ENCODE peak calls at places on chromosome 9, in ten cellular contexts. D, J, B, K, P, V, L, R, X and N are unnamed samples.

GRCh38 chr9:131657456-131657855 is 82.4 kb downstream of the RAPGEF1 start:
- DNase-seq in D (no peak), J (no peak), B (no peak), K (no peak), P (no peak), V (no peak), L (no peak), R (no peak), X (no peak), N (no peak)

GRCh38 chr9:128494108-128494742 is 10.3 kb upstream of the GLE1 start:
- DNase-seq in D (peak; percentile 15), J (no peak), B (peak; percentile 69), K (no peak), P (no peak), V (no peak), L (peak; percentile 64), R (peak; percentile 40), X (no peak), N (no peak)

GRCh38 chr9:112546149-112547012 is 59.8 kb downstream of the KIAA1958 start:
- DNase-seq in D (peak; percentile 50), J (no peak), B (peak; percentile 75), K (no peak), P (no peak), V (no peak), L (no peak), R (no peak), X (no peak), N (no peak)

GRCh38 chr9:77598510-77598909 is 49.6 kb downstream of the GNA14 start:
- DNase-seq in D (peak; percentile 73), J (no peak), B (no peak), K (no peak), P (no peak), V (no peak), L (peak; percentile 93), R (no peak), X (no peak), N (no peak)

GRCh38 chr9:87080512-87081225 is 133.4 kb upstream of the GAS1 start:
- DNase-seq in D (peak; percentile 54), J (no peak), B (no peak), K (no peak), P (no peak), V (no peak), L (peak; percentile 90), R (no peak), X (no peak), N (no peak)

GRCh38 chr9:75588808-75589207 is 301.7 kb upstream of the PCSK5 start:
- DNase-seq in D (no peak), J (no peak), B (no peak), K (no peak), P (no peak), V (no peak), L (no peak), R (no peak), X (no peak), N (no peak)

GRCh38 chr9:21580636-21581353 is 98.7 kb upstream of the IFNE start:
- DNase-seq in D (no peak), J (no peak), B (no peak), K (peak; percentile 45), P (no peak), V (no peak), L (no peak), R (no peak), X (no peak), N (no peak)

GRCh38 chr9:71506821-71507220 is 261.5 kb downstream of the CEMIP2 start:
- DNase-seq in D (peak; percentile 87), J (no peak), B (no peak), K (no peak), P (no peak), V (no peak), L (peak; percentile 13), R (no peak), X (no peak), N (no peak)

GRCh38 chr9:130348341-130348740 is 82.8 kb downstream of the HMCN2 start:
- DNase-seq in D (no peak), J (no peak), B (no peak), K (no peak), P (no peak), V (no peak), L (no peak), R (no peak), X (no peak), N (no peak)

GRCh38 chr9:130349398-130349797 is 83.8 kb downstream of the HMCN2 start:
- DNase-seq in D (no peak), J (no peak), B (no peak), K (no peak), P (no peak), V (no peak), L (no peak), R (no peak), X (no peak), N (no peak)

GRCh38 chr9:130348881-130349280 is 83.3 kb downstream of the HMCN2 start:
- DNase-seq in D (no peak), J (no peak), B (no peak), K (no peak), P (no peak), V (no peak), L (no peak), R (no peak), X (no peak), N (no peak)

GRCh38 chr9:130347036-130347435 is 81.5 kb downstream of the HMCN2 start:
- DNase-seq in D (no peak), J (no peak), B (no peak), K (no peak), P (no peak), V (no peak), L (no peak), R (no peak), X (no peak), N (no peak)

DNA sequence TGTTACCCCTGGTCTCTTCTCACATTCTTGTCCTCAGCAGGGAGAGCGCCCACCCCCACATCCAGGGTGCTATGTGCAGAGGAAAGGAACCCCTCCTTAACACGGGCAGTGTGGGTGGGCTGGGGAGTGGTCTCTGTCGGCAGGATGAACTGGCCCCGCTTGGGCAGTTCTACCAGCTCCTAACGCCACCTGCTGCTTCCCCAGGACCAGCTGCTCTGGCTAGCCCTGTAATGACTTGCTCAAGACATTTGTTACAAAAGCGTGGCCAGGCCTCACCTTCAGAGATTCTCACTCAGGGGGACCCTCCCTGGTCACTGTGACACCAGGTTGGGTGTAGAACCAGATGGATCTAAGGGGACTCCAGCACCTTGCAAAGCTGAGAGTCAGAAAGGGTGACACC is 82.4 kb downstream of the HMCN2 start:
- DNase-seq in D (no peak), J (no peak), B (no peak), K (no peak), P (no peak), V (no peak), L (no peak), R (no peak), X (no peak), N (no peak)
- TF ChIP-seq CTCF in D (no peak), J (no peak), B (peak; percentile 10), K (peak; percentile 15), P (no peak), V (no peak), L (no peak), R (no peak), X (no peak), N (no peak)

DNA sequence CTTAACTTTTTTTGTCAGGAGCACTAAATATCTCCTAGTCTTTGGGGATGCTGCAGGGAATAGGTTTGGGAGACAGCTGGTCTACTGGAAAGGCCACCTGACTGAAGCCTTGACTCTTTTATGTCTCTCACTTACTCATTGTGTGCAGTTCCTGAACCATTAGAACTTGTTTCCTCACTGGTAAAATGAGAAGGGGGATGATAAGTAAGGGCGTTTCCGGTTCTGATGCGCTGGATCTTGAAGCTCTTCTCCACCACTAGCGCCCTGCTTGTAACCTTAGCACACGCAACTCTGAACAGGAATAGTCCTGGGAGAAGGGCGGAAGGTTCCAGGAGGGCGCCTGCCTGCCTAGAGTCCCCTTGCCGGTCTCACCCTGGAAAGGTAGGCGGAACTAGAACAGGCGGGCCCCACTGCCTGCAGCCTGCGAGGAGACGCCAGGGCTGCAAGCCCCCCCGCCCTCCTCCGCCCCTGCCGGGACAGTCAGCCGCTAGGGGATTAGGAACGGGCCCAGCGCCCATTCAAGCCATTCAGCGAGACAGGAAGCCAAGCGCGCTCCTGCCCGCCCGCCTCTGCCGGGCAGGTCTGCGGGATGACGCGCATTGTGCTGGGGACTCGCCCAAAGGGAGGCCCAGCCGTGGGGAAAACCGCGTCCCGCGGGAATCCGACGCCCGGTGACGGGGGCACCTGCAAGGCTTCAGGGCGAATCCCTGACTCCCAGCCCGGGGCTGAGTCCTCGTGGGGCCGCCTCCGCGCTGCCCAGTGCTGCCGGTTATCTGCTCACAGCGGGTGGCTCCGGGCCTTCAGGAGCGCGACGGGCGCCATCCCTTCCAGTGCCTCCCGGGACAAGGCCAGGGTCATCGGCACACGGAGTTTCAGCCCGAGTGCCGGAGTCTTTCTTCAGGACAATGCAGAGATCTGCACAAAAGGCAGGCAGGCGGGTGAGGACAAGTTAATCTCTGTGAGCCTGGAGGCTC is 44.0 kb upstream of the XPA start:
- DNase-seq in D (peak; percentile 42), J (peak; percentile 83), B (peak; percentile 59), K (no peak), P (no peak), V (peak; percentile 48), L (peak; percentile 62), R (peak; percentile 26), X (peak; percentile 60), N (peak; percentile 59)
- TF ChIP-seq CTCF in D (no peak), J (no peak), B (no peak), K (no peak), P (no peak), V (no peak), L (peak; percentile 15), R (no peak), X (peak; percentile 53), N (peak; percentile 41)

GRCh38 chr9:110153431-110153830 is 54.5 kb downstream of the C9orf152 start:
- DNase-seq in D (peak; percentile 34), J (no peak), B (no peak), K (no peak), P (no peak), V (no peak), L (no peak), R (no peak), X (no peak), N (no peak)

GRCh38 chr9:110156902-110157301 is 51.1 kb downstream of the C9orf152 start:
- DNase-seq in D (peak; percentile 88), J (no peak), B (no peak), K (no peak), P (no peak), V (peak; percentile 28), L (peak; percentile 78), R (no peak), X (no peak), N (no peak)

GRCh38 chr9:110157812-110158629 is 49.9 kb downstream of the C9orf152 start:
- DNase-seq in D (no peak), J (no peak), B (no peak), K (no peak), P (no peak), V (no peak), L (no peak), R (no peak), X (no peak), N (no peak)

GRCh38 chr9:110156416-110156815 is 51.5 kb downstream of the C9orf152 start:
- DNase-seq in D (no peak), J (no peak), B (no peak), K (no peak), P (no peak), V (no peak), L (no peak), R (no peak), X (no peak), N (no peak)

GRCh38 chr9:110155744-110156143 is 52.2 kb downstream of the C9orf152 start:
- DNase-seq in D (no peak), J (no peak), B (no peak), K (no peak), P (no peak), V (no peak), L (no peak), R (no peak), X (no peak), N (no peak)
- TF ChIP-seq CTCF in D (no peak), J (no peak), B (no peak), K (no peak), P (no peak), V (no peak), L (no peak), R (no peak), X (no peak), N (no peak)

DNA sequence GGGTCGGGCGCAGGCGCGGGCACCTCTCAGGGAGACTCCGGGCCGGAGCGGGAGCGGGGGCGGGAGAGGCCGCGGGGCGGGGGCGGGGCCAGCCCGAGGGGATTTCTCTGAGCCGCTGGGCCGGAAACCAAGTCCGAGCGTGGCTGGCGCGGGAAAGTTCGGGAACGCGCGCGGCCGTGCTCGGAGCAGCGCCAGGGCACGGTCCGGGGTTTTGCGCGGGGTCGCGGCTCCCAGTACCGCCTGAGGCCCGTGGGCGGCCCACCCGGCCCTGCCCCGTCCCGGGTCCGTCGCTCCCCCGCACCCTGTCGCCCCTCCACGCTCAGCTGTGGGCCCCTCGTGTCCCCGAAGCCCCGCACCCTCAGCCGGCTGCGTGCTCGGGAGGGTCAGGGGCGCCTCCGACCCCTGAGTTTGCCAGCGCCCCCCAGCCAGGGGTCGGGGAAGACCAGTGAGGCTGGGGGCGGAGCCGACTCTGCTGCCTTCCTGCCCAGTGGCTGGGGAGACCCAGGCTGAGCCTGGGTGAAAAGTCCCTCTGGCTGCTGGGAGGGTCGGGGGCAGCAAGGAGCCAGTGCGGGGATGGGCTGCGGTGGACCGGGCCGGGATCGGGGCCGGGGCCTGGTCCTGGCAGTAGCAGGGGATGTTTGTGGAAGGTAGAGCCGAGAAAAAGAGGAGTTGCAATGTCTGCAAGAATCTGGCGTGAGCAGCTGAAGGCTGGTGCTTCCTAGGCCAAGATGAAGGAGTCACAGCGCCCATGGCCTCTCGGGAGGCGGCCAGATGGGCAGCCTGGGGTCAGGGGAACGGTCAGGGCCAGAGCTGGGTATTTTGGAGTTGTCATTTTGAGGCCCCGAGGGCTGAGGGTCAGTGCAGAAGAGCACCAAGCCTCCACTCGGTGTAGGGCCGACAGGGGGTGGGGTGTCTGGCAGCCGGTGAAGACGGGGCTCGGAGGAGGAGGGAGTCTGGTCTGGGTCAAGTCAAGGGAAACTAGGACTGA is 588 bp downstream of the TRAF2 start:
- DNase-seq in D (peak; percentile 19), J (peak; percentile 57), B (peak; percentile 55), K (no peak), P (no peak), V (peak; percentile 68), L (peak; percentile 12), R (no peak), X (peak; percentile 47), N (peak; percentile 35)
- TF ChIP-seq CTCF in D (no peak), J (no peak), B (no peak), K (no peak), P (no peak), V (no peak), L (no peak), R (no peak), X (no peak), N (no peak)